ENCODE peak calls at places on chromosome 22, in seven cellular contexts. One of them, this sample, is unnamed.

GRCh38 chr22:45996241-45997076 is 19.5 kb upstream of the WNT7B start:
- DNase-seq in GM12891: no peak
- DNase-seq in LoVo: no peak
- DNase-seq in activated T-cell treated with anti-CD3 and anti-CD28 coated beads, Interleukin-2, amount 50 U/mL, for 24 hours: no peak
- DNase-seq in GM23338: no peak
- DNase-seq in activated CD4-positive, alpha-beta T cell treated with anti-CD3 and anti-CD28 coated beads, Interleukin-2, amount 50 U/mL, for 24 hours: no peak
- DNase-seq in IMR-90: peak
- DNase-seq in this sample: no peak

GRCh38 chr22:23564276-23564675 is 15.8 kb downstream of the IGLL1 start:
- DNase-seq in IMR-90: no peak
- DNase-seq in LoVo: no peak
- DNase-seq in GM12891: no peak
- DNase-seq in GM23338: no peak
- DNase-seq in activated T-cell treated with anti-CD3 and anti-CD28 coated beads, Interleukin-2, amount 50 U/mL, for 24 hours: no peak
- DNase-seq in activated CD4-positive, alpha-beta T cell treated with anti-CD3 and anti-CD28 coated beads, Interleukin-2, amount 50 U/mL, for 24 hours: no peak
- DNase-seq in this sample: no peak

GRCh38 chr22:29163808-29164207 is 41.9 kb upstream of the EMID1 start:
- DNase-seq in GM23338: no peak
- DNase-seq in activated CD4-positive, alpha-beta T cell treated with anti-CD3 and anti-CD28 coated beads, Interleukin-2, amount 50 U/mL, for 24 hours: no peak
- DNase-seq in GM12891: no peak
- DNase-seq in IMR-90: no peak
- DNase-seq in LoVo: no peak
- DNase-seq in activated T-cell treated with anti-CD3 and anti-CD28 coated beads, Interleukin-2, amount 50 U/mL, for 24 hours: no peak
- DNase-seq in this sample: no peak

GRCh38 chr22:48783821-48784266 is 1043.8 kb downstream of the BRD1 start:
- DNase-seq in activated T-cell treated with anti-CD3 and anti-CD28 coated beads, Interleukin-2, amount 50 U/mL, for 24 hours: no peak
- DNase-seq in LoVo: no peak
- DNase-seq in GM12891: no peak
- DNase-seq in activated CD4-positive, alpha-beta T cell treated with anti-CD3 and anti-CD28 coated beads, Interleukin-2, amount 50 U/mL, for 24 hours: no peak
- DNase-seq in IMR-90: no peak
- DNase-seq in GM23338: no peak
- DNase-seq in this sample: no peak

GRCh38 chr22:44371741-44372525 is 59.2 kb upstream of the SHISAL1 start:
- DNase-seq in activated CD4-positive, alpha-beta T cell treated with anti-CD3 and anti-CD28 coated beads, Interleukin-2, amount 50 U/mL, for 24 hours: no peak
- DNase-seq in activated T-cell treated with anti-CD3 and anti-CD28 coated beads, Interleukin-2, amount 50 U/mL, for 24 hours: no peak
- DNase-seq in LoVo: no peak
- DNase-seq in IMR-90: no peak
- DNase-seq in GM12891: no peak
- DNase-seq in GM23338: no peak
- DNase-seq in this sample: no peak

GRCh38 chr22:40721266-40721665 is 42.0 kb downstream of the MCHR1 start:
- DNase-seq in activated T-cell treated with anti-CD3 and anti-CD28 coated beads, Interleukin-2, amount 50 U/mL, for 24 hours: no peak
- DNase-seq in LoVo: no peak
- DNase-seq in GM12891: no peak
- DNase-seq in activated CD4-positive, alpha-beta T cell treated with anti-CD3 and anti-CD28 coated beads, Interleukin-2, amount 50 U/mL, for 24 hours: no peak
- DNase-seq in GM23338: peak
- DNase-seq in IMR-90: peak
- DNase-seq in this sample: no peak

GRCh38 chr22:29359469-29359868 is 28.9 kb downstream of the AP1B1 start:
- DNase-seq in activated CD4-positive, alpha-beta T cell treated with anti-CD3 and anti-CD28 coated beads, Interleukin-2, amount 50 U/mL, for 24 hours: no peak
- DNase-seq in GM12891: no peak
- DNase-seq in activated T-cell treated with anti-CD3 and anti-CD28 coated beads, Interleukin-2, amount 50 U/mL, for 24 hours: no peak
- DNase-seq in LoVo: no peak
- DNase-seq in IMR-90: peak
- DNase-seq in GM23338: peak
- DNase-seq in this sample: no peak

GRCh38 chr22:27799334-27800249 is 2.0 kb downstream of the MN1 start:
- DNase-seq in activated CD4-positive, alpha-beta T cell treated with anti-CD3 and anti-CD28 coated beads, Interleukin-2, amount 50 U/mL, for 24 hours: no peak
- DNase-seq in activated T-cell treated with anti-CD3 and anti-CD28 coated beads, Interleukin-2, amount 50 U/mL, for 24 hours: no peak
- DNase-seq in LoVo: no peak
- DNase-seq in IMR-90: no peak
- DNase-seq in GM12891: no peak
- DNase-seq in GM23338: no peak
- DNase-seq in this sample: no peak

GRCh38 chr22:24434472-24435322 is 7.3 kb downstream of the ADORA2A start:
- DNase-seq in LoVo: no peak
- DNase-seq in activated T-cell treated with anti-CD3 and anti-CD28 coated beads, Interleukin-2, amount 50 U/mL, for 24 hours: peak
- DNase-seq in IMR-90: no peak
- DNase-seq in GM23338: no peak
- DNase-seq in GM12891: peak
- DNase-seq in activated CD4-positive, alpha-beta T cell treated with anti-CD3 and anti-CD28 coated beads, Interleukin-2, amount 50 U/mL, for 24 hours: peak
- DNase-seq in this sample: no peak

GRCh38 chr22:31075961-31076360 is 5.2 kb upstream of the SMTN start:
- DNase-seq in activated CD4-positive, alpha-beta T cell treated with anti-CD3 and anti-CD28 coated beads, Interleukin-2, amount 50 U/mL, for 24 hours: no peak
- DNase-seq in GM23338: no peak
- DNase-seq in IMR-90: peak
- DNase-seq in activated T-cell treated with anti-CD3 and anti-CD28 coated beads, Interleukin-2, amount 50 U/mL, for 24 hours: no peak
- DNase-seq in LoVo: no peak
- DNase-seq in GM12891: no peak
- DNase-seq in this sample: no peak

This sample was measured in NCI-H187.